ENCODE peak calls at places on chromosomes 16 and 17, in ten cellular contexts. One of them, this sample, is unnamed.

GRCh38 chr17:75124041-75124818 is 7.3 kb downstream of the NT5C start:
- DNase-seq in lower leg skin: peak; percentile 90
- DNase-seq in astrocyte: peak; percentile 79
- DNase-seq in PC-9: peak; percentile 97
- DNase-seq in astrocyte of the spinal cord: peak; percentile 67
- DNase-seq in tibial artery: peak; percentile 69
- DNase-seq in GM13977: no peak
- DNase-seq in HFFc6: peak; percentile 7
- DNase-seq in kidney epithelial cell: peak; percentile 85
- DNase-seq in AG10803: no peak
- DNase-seq in this sample: no peak

GRCh38 chr16:2370725-2371124 is 30.2 kb upstream of the ABCA3 start:
- DNase-seq in astrocyte: no peak
- DNase-seq in AG10803: no peak
- DNase-seq in astrocyte of the spinal cord: no peak
- DNase-seq in PC-9: peak; percentile 71
- DNase-seq in kidney epithelial cell: no peak
- DNase-seq in HFFc6: no peak
- DNase-seq in tibial artery: no peak
- DNase-seq in lower leg skin: no peak
- DNase-seq in GM13977: no peak
- DNase-seq in this sample: no peak

GRCh38 chr17:8994319-8994718 is 27.0 kb upstream of the NTN1 start:
- DNase-seq in astrocyte: peak; percentile 7
- DNase-seq in GM13977: peak; percentile 49
- DNase-seq in lower leg skin: peak; percentile 88
- DNase-seq in kidney epithelial cell: peak; percentile 10
- DNase-seq in HFFc6: peak; percentile 19
- DNase-seq in AG10803: peak; percentile 45
- DNase-seq in astrocyte of the spinal cord: peak; percentile 32
- DNase-seq in PC-9: no peak
- DNase-seq in tibial artery: peak; percentile 74
- DNase-seq in this sample: peak; percentile 62

GRCh38 chr16:7218936-7219335 is 113.7 kb upstream of the RBFOX1 start:
- DNase-seq in PC-9: no peak
- DNase-seq in astrocyte of the spinal cord: no peak
- DNase-seq in HFFc6: no peak
- DNase-seq in GM13977: no peak
- DNase-seq in tibial artery: no peak
- DNase-seq in lower leg skin: no peak
- DNase-seq in kidney epithelial cell: no peak
- DNase-seq in AG10803: no peak
- DNase-seq in astrocyte: no peak
- DNase-seq in this sample: no peak

GRCh38 chr17:58156839-58157803 is 8.9 kb downstream of the OR4D1 start:
- DNase-seq in astrocyte of the spinal cord: no peak
- DNase-seq in GM13977: peak; percentile 22
- DNase-seq in PC-9: no peak
- DNase-seq in lower leg skin: no peak
- DNase-seq in HFFc6: no peak
- DNase-seq in kidney epithelial cell: no peak
- DNase-seq in tibial artery: no peak
- DNase-seq in astrocyte: no peak
- DNase-seq in AG10803: no peak
- DNase-seq in this sample: no peak

GRCh38 chr16:49504626-49505025 is 131.0 kb downstream of the C16orf78 start:
- DNase-seq in lower leg skin: no peak
- DNase-seq in PC-9: no peak
- DNase-seq in astrocyte of the spinal cord: no peak
- DNase-seq in AG10803: no peak
- DNase-seq in GM13977: no peak
- DNase-seq in astrocyte: no peak
- DNase-seq in HFFc6: no peak
- DNase-seq in tibial artery: peak; percentile 42
- DNase-seq in kidney epithelial cell: no peak
- DNase-seq in this sample: no peak

GRCh38 chr17:74730491-74731346 is 6.3 kb upstream of the RAB37 start:
- DNase-seq in tibial artery: no peak
- DNase-seq in HFFc6: no peak
- DNase-seq in kidney epithelial cell: no peak
- DNase-seq in astrocyte: no peak
- DNase-seq in astrocyte of the spinal cord: no peak
- DNase-seq in lower leg skin: no peak
- DNase-seq in PC-9: no peak
- DNase-seq in GM13977: no peak
- DNase-seq in AG10803: no peak
- DNase-seq in this sample: no peak

GRCh38 chr16:24069036-24069590 is 187.0 kb upstream of the CACNG3 start:
- DNase-seq in kidney epithelial cell: no peak
- DNase-seq in lower leg skin: no peak
- DNase-seq in HFFc6: no peak
- DNase-seq in astrocyte of the spinal cord: no peak
- DNase-seq in tibial artery: no peak
- DNase-seq in GM13977: no peak
- DNase-seq in PC-9: no peak
- DNase-seq in astrocyte: no peak
- DNase-seq in AG10803: no peak
- DNase-seq in this sample: no peak

GRCh38 chr17:17503566-17504130 is 7.5 kb upstream of the RASD1 start:
- DNase-seq in GM13977: no peak
- DNase-seq in kidney epithelial cell: no peak
- DNase-seq in astrocyte of the spinal cord: no peak
- DNase-seq in tibial artery: no peak
- DNase-seq in PC-9: no peak
- DNase-seq in lower leg skin: no peak
- DNase-seq in HFFc6: no peak
- DNase-seq in AG10803: no peak
- DNase-seq in astrocyte: no peak
- DNase-seq in this sample: no peak

GRCh38 chr17:17498606-17499301 is 2.6 kb upstream of the RASD1 start:
- DNase-seq in GM13977: no peak
- DNase-seq in lower leg skin: no peak
- DNase-seq in tibial artery: no peak
- DNase-seq in AG10803: no peak
- DNase-seq in astrocyte of the spinal cord: no peak
- DNase-seq in PC-9: no peak
- DNase-seq in kidney epithelial cell: no peak
- DNase-seq in HFFc6: no peak
- DNase-seq in astrocyte: no peak
- DNase-seq in this sample: no peak

GRCh38 chr17:17499402-17500145 is 3.4 kb upstream of the RASD1 start:
- DNase-seq in HFFc6: no peak
- DNase-seq in PC-9: no peak
- DNase-seq in lower leg skin: no peak
- DNase-seq in AG10803: no peak
- DNase-seq in GM13977: no peak
- DNase-seq in kidney epithelial cell: no peak
- DNase-seq in astrocyte of the spinal cord: no peak
- DNase-seq in tibial artery: no peak
- DNase-seq in astrocyte: no peak
- DNase-seq in this sample: no peak

GRCh38 chr17:17502741-17503565 is 6.8 kb upstream of the RASD1 start:
- DNase-seq in kidney epithelial cell: no peak
- DNase-seq in lower leg skin: no peak
- DNase-seq in AG10803: no peak
- DNase-seq in HFFc6: no peak
- DNase-seq in tibial artery: no peak
- DNase-seq in astrocyte of the spinal cord: no peak
- DNase-seq in GM13977: no peak
- DNase-seq in astrocyte: no peak
- DNase-seq in PC-9: no peak
- DNase-seq in this sample: no peak

GRCh38 chr17:17500999-17501605 is 4.9 kb upstream of the RASD1 start:
- DNase-seq in astrocyte: no peak
- DNase-seq in astrocyte of the spinal cord: no peak
- DNase-seq in PC-9: no peak
- DNase-seq in AG10803: no peak
- DNase-seq in HFFc6: no peak
- DNase-seq in GM13977: no peak
- DNase-seq in lower leg skin: no peak
- DNase-seq in kidney epithelial cell: no peak
- DNase-seq in tibial artery: no peak
- DNase-seq in this sample: no peak
- TF ChIP-seq CTCF in astrocyte: no peak
- TF ChIP-seq CTCF in astrocyte of the spinal cord: no peak
- TF ChIP-seq CTCF in PC-9: peak; percentile 75
- TF ChIP-seq CTCF in AG10803: no peak
- TF ChIP-seq CTCF in HFFc6: no peak
- TF ChIP-seq CTCF in GM13977: no peak
- TF ChIP-seq CTCF in lower leg skin: no peak
- TF ChIP-seq CTCF in kidney epithelial cell: no peak
- TF ChIP-seq CTCF in tibial artery: no peak
- TF ChIP-seq CTCF in this sample: no peak

GRCh38 chr16:29761882-29762281 is 16.1 kb upstream of the C16orf54 start:
- DNase-seq in tibial artery: no peak
- DNase-seq in GM13977: no peak
- DNase-seq in HFFc6: no peak
- DNase-seq in AG10803: no peak
- DNase-seq in kidney epithelial cell: no peak
- DNase-seq in astrocyte of the spinal cord: no peak
- DNase-seq in lower leg skin: no peak
- DNase-seq in PC-9: no peak
- DNase-seq in astrocyte: no peak
- DNase-seq in this sample: no peak

GRCh38 chr16:29753516-29753915 is 7.7 kb upstream of the C16orf54 start:
- DNase-seq in PC-9: no peak
- DNase-seq in tibial artery: no peak
- DNase-seq in AG10803: no peak
- DNase-seq in astrocyte: no peak
- DNase-seq in HFFc6: no peak
- DNase-seq in astrocyte of the spinal cord: no peak
- DNase-seq in lower leg skin: no peak
- DNase-seq in GM13977: no peak
- DNase-seq in kidney epithelial cell: no peak
- DNase-seq in this sample: no peak

GRCh38 chr16:29760567-29761279 is 14.9 kb upstream of the C16orf54 start:
- DNase-seq in AG10803: no peak
- DNase-seq in GM13977: no peak
- DNase-seq in PC-9: no peak
- DNase-seq in kidney epithelial cell: no peak
- DNase-seq in lower leg skin: no peak
- DNase-seq in HFFc6: no peak
- DNase-seq in astrocyte: no peak
- DNase-seq in astrocyte of the spinal cord: no peak
- DNase-seq in tibial artery: no peak
- DNase-seq in this sample: no peak

GRCh38 chr16:29756654-29757053 is 10.9 kb upstream of the C16orf54 start:
- DNase-seq in astrocyte of the spinal cord: no peak
- DNase-seq in lower leg skin: no peak
- DNase-seq in tibial artery: no peak
- DNase-seq in astrocyte: peak; percentile 13
- DNase-seq in PC-9: no peak
- DNase-seq in HFFc6: no peak
- DNase-seq in GM13977: no peak
- DNase-seq in kidney epithelial cell: no peak
- DNase-seq in AG10803: no peak
- DNase-seq in this sample: no peak

DNA sequence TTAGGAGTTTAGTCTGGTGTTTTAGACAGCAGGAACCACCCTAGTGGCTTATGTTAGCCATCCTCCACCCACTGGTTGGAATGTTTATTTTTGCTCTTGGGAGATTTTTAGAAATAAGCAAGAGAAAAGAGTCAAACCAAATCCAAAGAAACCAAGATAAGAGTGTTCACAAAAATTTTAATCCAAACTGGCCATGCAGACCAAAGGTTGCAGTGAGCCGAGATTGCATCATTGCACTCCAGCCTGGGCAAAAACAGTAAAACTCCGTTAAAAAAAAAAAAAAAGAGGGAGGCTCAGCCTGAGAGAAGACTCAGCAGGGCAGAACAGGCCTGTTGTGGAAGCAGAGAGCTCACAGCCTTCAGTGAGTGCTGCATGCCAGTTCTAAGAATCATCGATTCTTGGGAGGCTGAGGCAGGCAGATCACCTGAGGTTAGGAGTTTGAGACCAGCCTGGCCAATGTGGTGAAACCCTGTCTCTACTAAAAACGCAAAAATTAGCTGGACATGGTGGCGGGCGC is 12.2 kb upstream of the C16orf54 start:
- DNase-seq in astrocyte: peak; percentile 51
- DNase-seq in HFFc6: no peak
- DNase-seq in PC-9: no peak
- DNase-seq in kidney epithelial cell: peak; percentile 37
- DNase-seq in AG10803: peak; percentile 46
- DNase-seq in tibial artery: no peak
- DNase-seq in astrocyte of the spinal cord: peak; percentile 36
- DNase-seq in GM13977: no peak
- DNase-seq in lower leg skin: no peak
- DNase-seq in this sample: no peak
- TF ChIP-seq CTCF in astrocyte: peak; percentile 8
- TF ChIP-seq CTCF in HFFc6: peak; percentile 39
- TF ChIP-seq CTCF in PC-9: peak; percentile 39
- TF ChIP-seq CTCF in kidney epithelial cell: peak; percentile 5
- TF ChIP-seq CTCF in AG10803: peak; percentile 31
- TF ChIP-seq CTCF in tibial artery: no peak
- TF ChIP-seq CTCF in astrocyte of the spinal cord: no peak
- TF ChIP-seq CTCF in GM13977: no peak
- TF ChIP-seq CTCF in lower leg skin: no peak
- TF ChIP-seq CTCF in this sample: no peak

GRCh38 chr16:56519459-56520250 is at the start of gene BBS2:
- DNase-seq in HFFc6: peak; percentile 74
- DNase-seq in AG10803: peak; percentile 78
- DNase-seq in astrocyte: peak; percentile 66
- DNase-seq in kidney epithelial cell: peak; percentile 39
- DNase-seq in tibial artery: peak; percentile 92
- DNase-seq in PC-9: peak; percentile 75
- DNase-seq in lower leg skin: peak; percentile 97
- DNase-seq in astrocyte of the spinal cord: peak; percentile 86
- DNase-seq in GM13977: peak; percentile 94
- DNase-seq in this sample: peak; percentile 94
- TF ChIP-seq CTCF in HFFc6: peak; percentile 24
- TF ChIP-seq CTCF in AG10803: no peak
- TF ChIP-seq CTCF in astrocyte: no peak
- TF ChIP-seq CTCF in kidney epithelial cell: no peak
- TF ChIP-seq CTCF in tibial artery: peak; percentile 26
- TF ChIP-seq CTCF in PC-9: no peak
- TF ChIP-seq CTCF in lower leg skin: no peak
- TF ChIP-seq CTCF in astrocyte of the spinal cord: no peak
- TF ChIP-seq CTCF in GM13977: no peak
- TF ChIP-seq CTCF in this sample: no peak

GRCh38 chr16:525520-526180 is 1.9 kb upstream of the CAPN15 start:
- DNase-seq in lower leg skin: no peak
- DNase-seq in kidney epithelial cell: peak; percentile 93
- DNase-seq in astrocyte: peak; percentile 86
- DNase-seq in astrocyte of the spinal cord: peak; percentile 83
- DNase-seq in PC-9: peak; percentile 93
- DNase-seq in HFFc6: peak; percentile 94
- DNase-seq in tibial artery: no peak
- DNase-seq in AG10803: peak; percentile 82
- DNase-seq in GM13977: peak; percentile 68
- DNase-seq in this sample: peak; percentile 74

GRCh38 chr16:526181-527014 is 1.1 kb upstream of the CAPN15 start:
- DNase-seq in PC-9: peak; percentile 51
- DNase-seq in astrocyte of the spinal cord: peak; percentile 35
- DNase-seq in tibial artery: peak; percentile 74
- DNase-seq in kidney epithelial cell: no peak
- DNase-seq in lower leg skin: no peak
- DNase-seq in astrocyte: peak; percentile 26
- DNase-seq in HFFc6: peak; percentile 41
- DNase-seq in AG10803: peak; percentile 40
- DNase-seq in GM13977: no peak
- DNase-seq in this sample: no peak

GRCh38 chr16:528111-529011 is 849 bp downstream of the CAPN15 start:
- DNase-seq in kidney epithelial cell: no peak
- DNase-seq in HFFc6: peak; percentile 82
- DNase-seq in AG10803: peak; percentile 65
- DNase-seq in astrocyte: peak; percentile 55
- DNase-seq in lower leg skin: peak; percentile 91
- DNase-seq in astrocyte of the spinal cord: peak; percentile 37
- DNase-seq in PC-9: peak; percentile 73
- DNase-seq in tibial artery: no peak
- DNase-seq in GM13977: no peak
- DNase-seq in this sample: no peak

GRCh38 chr16:529012-529575 is 1.6 kb downstream of the CAPN15 start:
- DNase-seq in lower leg skin: no peak
- DNase-seq in astrocyte: no peak
- DNase-seq in tibial artery: no peak
- DNase-seq in astrocyte of the spinal cord: no peak
- DNase-seq in PC-9: no peak
- DNase-seq in AG10803: no peak
- DNase-seq in kidney epithelial cell: no peak
- DNase-seq in HFFc6: no peak
- DNase-seq in GM13977: no peak
- DNase-seq in this sample: no peak

DNA sequence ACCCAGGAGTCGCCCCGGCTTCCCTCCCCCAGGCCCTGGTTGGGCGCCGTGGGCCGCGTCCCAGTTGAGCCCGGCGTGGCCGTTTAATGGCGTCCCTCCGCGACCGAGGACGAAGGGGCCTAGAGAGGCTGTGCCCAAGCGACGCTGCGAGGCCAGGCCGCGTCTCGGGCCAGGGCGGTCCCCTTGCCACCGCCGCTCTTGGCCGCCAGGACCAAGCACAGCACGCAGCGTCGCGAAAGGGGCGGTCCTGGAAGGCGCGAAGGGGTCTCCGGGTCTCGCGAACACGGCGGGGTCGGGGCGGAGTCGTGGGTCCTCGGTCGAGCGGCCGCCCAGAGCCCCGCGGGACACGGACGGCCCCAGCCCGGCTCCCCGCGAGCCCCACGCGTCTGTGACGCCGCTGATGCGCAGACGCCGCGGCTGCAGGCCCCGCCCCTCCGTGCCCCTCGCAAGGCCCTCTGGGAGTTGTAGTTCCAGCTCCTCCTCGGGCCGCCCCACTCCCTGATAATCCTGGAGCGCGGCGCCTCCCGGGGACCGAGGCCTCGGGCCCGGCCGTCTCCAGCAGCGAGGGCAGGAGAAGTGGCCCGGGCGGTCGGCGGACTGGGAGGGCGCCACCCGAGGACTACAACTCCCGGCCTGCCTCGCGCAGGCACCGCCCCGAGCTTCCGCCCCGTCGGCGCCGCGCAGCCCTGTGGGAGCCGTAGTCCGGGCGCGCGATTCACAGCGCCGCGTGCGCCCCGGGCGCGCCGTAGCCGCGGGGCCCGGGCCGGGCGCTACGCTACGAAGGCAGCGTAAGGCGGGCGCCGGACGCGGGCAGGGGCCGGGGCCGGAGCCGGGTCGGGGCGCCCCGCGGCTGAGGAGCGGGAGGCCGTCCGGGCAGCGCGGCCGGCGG is at the start of gene CAPN15:
- DNase-seq in GM13977: peak; percentile 95
- DNase-seq in astrocyte: peak; percentile 67
- DNase-seq in lower leg skin: peak; percentile 97
- DNase-seq in kidney epithelial cell: no peak
- DNase-seq in astrocyte of the spinal cord: peak; percentile 88
- DNase-seq in PC-9: peak; percentile 73
- DNase-seq in HFFc6: peak; percentile 83
- DNase-seq in AG10803: peak; percentile 83
- DNase-seq in tibial artery: peak; percentile 93
- DNase-seq in this sample: peak; percentile 97
- TF ChIP-seq CTCF in GM13977: no peak
- TF ChIP-seq CTCF in astrocyte: no peak
- TF ChIP-seq CTCF in lower leg skin: peak; percentile 13
- TF ChIP-seq CTCF in kidney epithelial cell: no peak
- TF ChIP-seq CTCF in astrocyte of the spinal cord: no peak
- TF ChIP-seq CTCF in PC-9: no peak
- TF ChIP-seq CTCF in HFFc6: peak; percentile 21
- TF ChIP-seq CTCF in AG10803: no peak
- TF ChIP-seq CTCF in tibial artery: peak; percentile 51
- TF ChIP-seq CTCF in this sample: no peak